ENCODE peak calls at places on chromosomes 4 and X, in four cellular contexts. E is A549, W is brain microvascular endothelial cell, R is endodermal cell. X is an unnamed sample.

GRCh38 chr4:68963389-68963788 is 11.8 kb upstream of the UGT2A3 start:
- DNase-seq in W (no peak), E (no peak), R (no peak), X (no peak)

GRCh38 chrX:68462653-68463052 is 29.4 kb upstream of the OPHN1 start:
- DNase-seq in R (peak), W (peak), E (no peak), X (no peak)

GRCh38 chrX:68834371-68835103 is 5.7 kb downstream of the EFNB1 start:
- DNase-seq in E (no peak), R (no peak), W (no peak), X (no peak)

GRCh38 chrX:136899206-136899605 is 18.7 kb upstream of the RBMX start:
- DNase-seq in R (no peak), E (no peak), W (no peak), X (no peak)

GRCh38 chr4:102501176-102501634 is at the start of gene NFKB1:
- DNase-seq in E (no peak), R (no peak), W (peak), X (peak)

GRCh38 chrX:40573763-40574162 is 7.0 kb upstream of the ATP6AP2 start:
- DNase-seq in W (peak), R (peak), E (no peak), X (no peak)

GRCh38 chr4:146699910-146700309 is 61.2 kb downstream of the POU4F2 start:
- DNase-seq in R (no peak), W (no peak), E (no peak), X (no peak)

GRCh38 chrX:152929898-152930297 is 32.0 kb downstream of the ZNF185 start:
- DNase-seq in E (no peak), R (no peak), W (no peak), X (no peak)

GRCh38 chr4:100870940-100871772 is 353.3 kb upstream of the EMCN start:
- DNase-seq in R (no peak), W (no peak), E (no peak), X (peak)

GRCh38 chrX:119690921-119691716 is 1.8 kb downstream of the SEPTIN6 start:
- DNase-seq in R (no peak), W (peak), E (no peak), X (no peak)

GRCh38 chrX:31435592-31435991 is 363.8 kb upstream of the FTHL17 start:
- DNase-seq in E (no peak), W (peak), R (peak), X (no peak)

GRCh38 chr4:189202182-189202868 is 738.3 kb upstream of the FRG1 start:
- DNase-seq in W (peak), E (peak), R (peak), X (peak)

GRCh38 chr4:8169763-8170162 is 11.2 kb upstream of the ABLIM2 start:
- DNase-seq in R (no peak), E (no peak), W (no peak), X (no peak)

GRCh38 chr4:8726344-8726851 is 133.8 kb downstream of the CPZ start:
- DNase-seq in E (no peak), R (peak), W (no peak), X (no peak)

GRCh38 chr4:113768952-113769351 is 7.4 kb upstream of the CAMK2D start:
- DNase-seq in R (no peak), E (no peak), W (no peak), X (no peak)

GRCh38 chr4:157291071-157291470 is 70.5 kb downstream of the GRIA2 start:
- DNase-seq in E (no peak), R (no peak), W (no peak), X (no peak)

GRCh38 chr4:128782076-128782715 is 27.3 kb upstream of the JADE1 start:
- DNase-seq in W (no peak), R (peak), E (no peak), X (no peak)

GRCh38 chr4:54971474-54971950 is 153.9 kb downstream of the KDR start:
- DNase-seq in W (peak), E (peak), R (peak), X (no peak)

GRCh38 chr4:18366762-18367358 is 345.3 kb upstream of the LCORL start:
- DNase-seq in R (peak), E (no peak), W (peak), X (peak)

GRCh38 chrX:137052641-137053235 is 18.9 kb upstream of the GPR101 start:
- DNase-seq in R (peak), E (peak), W (no peak), X (no peak)

GRCh38 chr4:8061145-8061544 is 97.5 kb downstream of the ABLIM2 start:
- DNase-seq in W (no peak), E (no peak), R (no peak), X (no peak)

GRCh38 chr4:68162196-68162595 is 32.5 kb upstream of the TMPRSS11F start:
- DNase-seq in R (peak), E (no peak), W (no peak), X (no peak)

GRCh38 chr4:98710831-98711230 is 52.4 kb upstream of the TSPAN5 start:
- DNase-seq in R (no peak), W (peak), E (no peak), X (no peak)

GRCh38 chrX:131792356-131792749 is 230.7 kb upstream of the STK26 start:
- DNase-seq in E (peak), W (peak), R (no peak), X (no peak)

GRCh38 chrX:1537031-1537715 is at the start of gene P2RY8:
- DNase-seq in R (no peak), E (peak), W (peak), X (no peak)

GRCh38 chr4:153438916-153439756 is 27.0 kb upstream of the TMEM131L start:
- DNase-seq in R (no peak), E (no peak), W (no peak), X (no peak)

GRCh38 chr4:172173206-172173605 is 360.0 kb downstream of the GALNTL6 start:
- DNase-seq in R (peak), W (peak), E (no peak), X (no peak)

GRCh38 chr4:88953400-88953799 is 103.6 kb downstream of the FAM13A start:
- DNase-seq in W (no peak), R (no peak), E (no peak), X (no peak)

GRCh38 chrX:150730719-150731118 is 37.5 kb downstream of the MTMR1 start:
- DNase-seq in W (no peak), R (no peak), E (no peak), X (no peak)

GRCh38 chrX:82775426-82775825 is 732.7 kb upstream of the POU3F4 start:
- DNase-seq in E (no peak), W (no peak), R (no peak), X (no peak)

GRCh38 chrX:13090261-13091110 is 46.1 kb upstream of the FAM9C start:
- DNase-seq in R (no peak), E (no peak), W (no peak), X (no peak)

GRCh38 chr4:154526151-154526550 is 24.0 kb downstream of the PLRG1 start:
- DNase-seq in W (no peak), E (no peak), R (no peak), X (no peak)

GRCh38 chrX:19349263-19349662 is 5.5 kb downstream of the PDHA1 start:
- DNase-seq in R (no peak), W (no peak), E (no peak), X (no peak)

GRCh38 chrX:19350831-19351447 is 7.2 kb downstream of the PDHA1 start:
- DNase-seq in R (no peak), W (no peak), E (no peak), X (no peak)

DNA sequence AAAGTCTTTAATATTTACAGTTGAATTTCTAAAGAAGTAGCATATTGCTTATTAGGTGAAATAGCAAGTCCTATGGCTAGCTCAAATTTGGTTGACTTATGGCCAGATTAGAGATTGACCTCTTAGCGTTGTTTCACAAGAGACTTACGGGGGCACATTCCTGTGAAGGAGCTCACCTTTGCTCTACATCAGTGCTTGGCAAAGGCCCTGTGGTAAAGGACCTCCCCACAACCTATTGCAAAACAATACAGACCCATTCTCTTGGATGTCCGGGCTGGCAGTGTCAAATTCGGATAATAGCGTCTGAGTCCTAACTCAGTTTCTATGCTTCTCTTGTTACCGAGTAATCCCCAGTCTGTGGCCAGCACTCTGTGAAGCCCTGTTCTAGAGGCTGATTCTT is 10.9 kb downstream of the PDHA1 start:
- DNase-seq in E (no peak), W (no peak), R (no peak), X (no peak)
- H3K27ac ChIP-seq in E (no peak), W (no peak), R (no peak), X (no peak)

GRCh38 chr4:1415681-1415981 is 9.4 kb upstream of the NKX1-1 start:
- DNase-seq in E (no peak), W (no peak), R (no peak), X (no peak)
- H3K27ac ChIP-seq in E (no peak), W (no peak), R (no peak), X (no peak)

GRCh38 chrX:101385026-101385684 is 836 bp downstream of the BTK start:
- DNase-seq in E (no peak), R (no peak), W (no peak), X (no peak)
- H3K27ac ChIP-seq in E (no peak), R (no peak), W (no peak), X (no peak)

GRCh38 chrX:38462257-38462656 is 99.1 kb upstream of the TSPAN7 start:
- DNase-seq in E (no peak), R (no peak), W (no peak), X (no peak)
- H3K27ac ChIP-seq in E (no peak), R (no peak), W (no peak), X (no peak)

GRCh38 chr4:2047781-2048581 is 11.1 kb upstream of the NAT8L start:
- DNase-seq in R (peak), E (no peak), W (no peak), X (no peak)

GRCh38 chr4:2045518-2045951 is 13.6 kb upstream of the NAT8L start:
- DNase-seq in E (no peak), R (no peak), W (no peak), X (no peak)

GRCh38 chr4:2044542-2045517 is 14.3 kb upstream of the NAT8L start:
- DNase-seq in W (no peak), R (peak), E (no peak), X (no peak)

GRCh38 chr4:2047031-2047660 is 12.0 kb upstream of the NAT8L start:
- DNase-seq in W (no peak), R (no peak), E (no peak), X (no peak)

DNA sequence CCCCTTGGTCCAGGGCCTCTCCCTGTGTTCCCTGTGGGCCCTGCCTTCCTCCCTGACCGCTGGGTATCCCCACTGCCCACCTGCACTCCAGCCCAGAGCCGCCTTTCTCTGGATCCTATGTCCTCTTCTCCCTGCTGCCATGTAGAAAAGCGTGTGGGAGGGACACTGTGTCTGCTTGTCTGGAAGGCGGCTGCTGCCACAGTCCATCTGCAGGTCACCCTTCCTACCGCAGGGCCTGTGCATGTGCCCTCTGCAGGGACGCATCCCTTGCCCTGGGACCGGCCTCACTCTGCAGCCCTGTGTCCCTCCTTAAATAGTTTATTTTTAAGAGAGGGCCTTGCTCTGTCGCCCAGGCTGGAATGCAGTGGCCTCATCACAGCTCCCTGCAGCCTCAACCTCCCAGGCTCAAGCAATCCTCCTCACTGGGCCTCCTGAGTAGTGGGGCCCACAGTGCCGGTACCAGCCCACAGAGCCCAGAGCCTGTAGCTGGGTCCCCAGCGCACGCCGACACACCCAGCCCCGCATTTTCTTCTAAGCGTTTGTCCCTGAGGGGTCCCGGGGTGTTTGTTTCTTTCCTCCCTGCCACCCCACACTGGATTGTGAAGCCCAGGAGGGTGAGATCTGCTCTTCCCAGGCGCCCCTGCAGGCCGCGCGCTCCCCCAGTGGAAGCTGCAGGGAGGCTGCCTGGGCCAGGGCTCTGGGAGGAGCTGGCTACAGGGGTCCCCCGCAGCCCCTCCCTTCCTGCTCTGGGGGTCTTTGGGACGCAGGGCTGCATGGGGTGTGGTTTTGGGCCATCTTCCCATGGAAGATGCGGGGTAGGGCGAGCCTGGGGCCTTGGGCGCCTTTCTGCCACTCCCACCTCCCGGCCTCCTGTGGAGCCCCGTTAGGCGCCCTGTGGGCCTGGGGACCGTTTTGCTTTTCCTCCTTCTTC is 12.8 kb upstream of the NAT8L start:
- DNase-seq in R (peak), E (no peak), W (no peak), X (no peak)
- H3K27ac ChIP-seq in R (no peak), E (no peak), W (no peak), X (no peak)

DNA sequence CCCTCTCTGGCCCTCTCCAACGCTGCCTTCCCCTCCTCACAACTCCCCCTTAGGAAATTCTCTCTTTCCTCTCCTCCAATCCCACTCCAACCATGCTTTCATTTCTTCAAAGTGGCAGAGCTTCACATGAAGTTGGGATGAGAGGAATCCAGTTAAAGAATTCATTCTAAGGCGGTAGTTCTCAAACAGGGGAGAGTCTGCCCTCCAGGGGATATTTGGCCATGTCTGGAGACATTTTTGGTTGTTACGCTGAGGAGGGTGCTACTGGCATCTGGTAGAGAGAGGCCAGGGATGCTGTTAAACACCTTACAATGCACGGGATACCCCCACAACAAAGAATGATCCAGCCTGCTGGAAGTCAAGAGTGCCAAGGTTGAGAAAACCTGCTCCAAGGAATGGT is 40.5 kb upstream of the PHKA2 start:
- DNase-seq in E (no peak), R (no peak), W (no peak), X (no peak)
- H3K27ac ChIP-seq in E (no peak), R (no peak), W (no peak), X (no peak)

DNA sequence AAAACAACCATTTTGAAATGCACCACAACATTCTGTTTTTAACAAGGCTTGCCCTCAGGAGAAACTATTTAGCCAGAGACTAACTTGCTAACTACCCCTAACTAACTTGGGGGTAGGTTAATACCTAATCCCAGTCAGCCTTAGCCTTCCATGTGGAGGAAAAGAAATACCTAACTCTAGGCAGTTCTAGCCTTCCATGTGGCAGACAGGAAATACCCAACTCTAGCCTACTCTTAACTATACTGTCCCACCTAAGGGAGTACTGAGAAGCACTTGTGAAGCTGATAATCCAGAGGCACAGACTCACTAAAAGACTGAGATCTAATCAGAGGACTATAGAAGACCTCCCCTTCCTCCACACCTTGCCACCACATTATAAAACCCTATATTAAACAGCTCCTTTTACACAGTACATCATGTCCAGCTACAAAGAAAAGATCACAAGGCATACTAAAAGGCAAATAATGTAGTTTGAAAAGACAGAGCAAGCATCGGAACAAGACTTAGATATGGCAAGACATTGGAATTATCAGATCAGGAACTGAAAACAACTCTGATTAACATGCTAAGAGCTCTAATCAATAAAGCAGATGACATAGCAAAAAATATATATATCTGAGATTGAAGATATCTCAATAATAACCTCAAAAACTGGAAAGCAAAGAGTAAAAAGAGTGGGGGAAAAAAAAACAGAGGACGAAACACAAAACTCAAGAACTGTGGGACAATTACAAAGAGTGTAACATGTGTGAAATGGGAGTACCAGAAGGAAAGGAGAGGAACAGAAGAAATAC is 52.2 kb downstream of the FRYL start:
- DNase-seq in E (no peak), R (no peak), W (no peak), X (no peak)
- H3K27ac ChIP-seq in E (no peak), R (no peak), W (no peak), X (peak)

DNA sequence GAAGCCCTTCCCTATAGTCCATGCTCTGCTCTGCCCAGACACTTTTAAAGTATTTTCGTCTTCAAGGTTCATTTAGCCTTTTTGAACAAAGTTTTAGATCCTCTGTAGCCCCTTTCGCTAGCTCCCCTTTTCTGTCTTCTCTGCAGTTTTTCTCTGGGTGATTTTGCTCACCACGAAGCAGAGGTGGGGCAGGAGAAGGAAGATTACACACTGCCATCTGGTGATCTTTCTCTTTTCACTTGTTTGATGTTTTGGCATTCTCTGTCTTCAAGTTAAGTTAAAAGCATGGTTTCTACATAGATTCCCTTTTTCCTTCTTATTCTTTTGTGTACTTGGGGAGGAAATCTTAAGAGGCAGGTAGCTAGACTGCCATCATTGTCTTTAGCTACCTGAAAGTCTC is 43.9 kb downstream of the CC2D2A start:
- DNase-seq in R (no peak), W (no peak), E (no peak), X (no peak)
- H3K27ac ChIP-seq in R (no peak), W (no peak), E (no peak), X (no peak)

DNA sequence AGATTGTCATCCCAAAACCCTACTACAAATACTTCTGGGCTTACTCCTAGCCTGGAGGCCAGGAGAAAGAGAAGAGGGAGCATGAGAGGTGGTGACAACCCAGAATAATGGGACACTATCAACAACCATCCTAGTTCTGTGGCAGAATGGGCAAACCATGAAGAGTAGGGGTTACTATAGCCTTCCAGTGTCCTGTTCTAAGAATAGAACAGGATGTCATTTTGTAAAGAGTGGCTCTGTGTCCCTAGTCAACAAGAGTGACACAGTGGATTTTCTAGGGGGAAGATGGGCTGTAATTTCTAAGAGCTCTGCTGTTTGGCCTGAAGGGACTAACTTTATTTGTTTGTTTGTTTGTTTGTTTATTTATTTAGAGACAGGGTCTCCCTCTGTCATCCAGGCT is 136.0 kb downstream of the PLS3 start:
- DNase-seq in R (no peak), E (no peak), W (no peak), X (no peak)
- H3K27ac ChIP-seq in R (no peak), E (no peak), W (no peak), X (no peak)

DNA sequence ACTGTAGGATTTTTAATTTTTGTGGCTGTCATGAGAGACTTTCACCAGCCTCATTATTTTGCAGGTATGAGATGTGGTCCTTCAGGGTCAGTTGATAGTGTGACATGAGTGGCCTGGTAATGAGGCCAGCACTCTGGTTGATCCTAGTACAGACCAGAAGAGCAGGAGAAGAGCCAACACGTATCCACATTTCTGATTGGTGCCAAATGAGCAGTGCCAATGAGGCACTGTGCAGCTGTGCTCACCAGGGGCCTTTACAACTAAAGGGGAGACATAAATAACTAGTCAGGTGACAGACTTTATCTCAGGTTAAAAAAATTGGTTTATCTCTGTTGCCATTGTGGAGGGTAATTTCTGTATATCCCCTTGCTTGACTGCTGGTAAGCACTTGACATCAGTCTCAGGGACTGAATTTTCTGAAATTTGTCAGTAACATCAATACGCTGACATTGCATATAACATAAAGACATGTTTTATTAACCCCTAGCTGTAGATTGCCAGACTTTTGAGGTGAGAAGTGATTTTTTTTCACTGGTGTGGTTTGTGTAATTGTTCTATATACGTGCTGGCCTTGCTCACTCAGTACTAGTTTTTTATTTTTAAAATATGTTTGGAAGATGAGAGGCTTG is 101.2 kb downstream of the AFF1 start:
- DNase-seq in E (no peak), W (no peak), R (no peak), X (no peak)
- H3K27ac ChIP-seq in E (no peak), W (no peak), R (no peak), X (no peak)